ENCODE peak calls at places on chromosomes 11 and 22, in five cellular contexts. J is endothelial cell of umbilical vein, M is suprapubic skin, X is sigmoid colon, U is prostate gland. N is an unnamed sample.

GRCh38 chr22:19479358-19480172 is at the start of gene CDC45:
- DNase-seq in J (peak), M (peak), U (peak), X (peak), N (peak)

GRCh38 chr11:134374171-134374570 is 37.9 kb downstream of the B3GAT1 start:
- DNase-seq in U (no peak), M (peak), X (peak), J (no peak), N (no peak)

GRCh38 chr11:68120212-68121066 is 749 bp downstream of the CHKA start:
- DNase-seq in U (peak), J (peak), M (peak), X (peak), N (no peak)

GRCh38 chr11:13685461-13686108 is 17.1 kb downstream of the FAR1 start:
- DNase-seq in X (no peak), U (no peak), M (no peak), J (peak), N (no peak)

GRCh38 chr22:27130949-27131745 is 473.8 kb downstream of the MIAT start:
- DNase-seq in X (no peak), J (peak), U (no peak), M (no peak), N (no peak)

GRCh38 chr11:118176400-118177134 is at the start of gene SCN2B:
- DNase-seq in U (no peak), M (no peak), J (no peak), X (no peak), N (no peak)

GRCh38 chr11:116857316-116857715 is 19.9 kb upstream of the APOA1 start:
- DNase-seq in M (no peak), U (no peak), J (no peak), X (no peak), N (no peak)

GRCh38 chr11:86193297-86194095 is 51.1 kb upstream of the EED start:
- DNase-seq in U (peak), M (peak), J (peak), X (peak), N (peak)

GRCh38 chr22:31148953-31149627 is 8.8 kb upstream of the PLA2G3 start:
- DNase-seq in U (peak), M (peak), X (peak), J (peak), N (peak)

GRCh38 chr22:26953380-26953807 is 296.0 kb downstream of the MIAT start:
- DNase-seq in M (no peak), U (no peak), J (no peak), X (no peak), N (no peak)

GRCh38 chr11:18523079-18523478 is 3.7 kb downstream of the TSG101 start:
- DNase-seq in X (no peak), M (no peak), J (no peak), U (no peak), N (no peak)

GRCh38 chr11:88300888-88301477 is 36.6 kb downstream of the CTSC start:
- DNase-seq in J (no peak), U (no peak), X (no peak), M (no peak), N (no peak)

GRCh38 chr11:96486890-96487633 is 97.2 kb downstream of the JRKL start:
- DNase-seq in M (no peak), J (no peak), X (no peak), U (peak), N (peak)

GRCh38 chr11:44566559-44566949 is 1.1 kb downstream of the CD82 start:
- DNase-seq in M (no peak), J (no peak), U (no peak), X (no peak), N (no peak)

GRCh38 chr11:133681901-133682300 is 149.6 kb upstream of the OPCML start:
- DNase-seq in M (no peak), J (no peak), U (no peak), X (no peak), N (no peak)

GRCh38 chr11:34327804-34328631 is 29.8 kb downstream of the ABTB2 start:
- DNase-seq in X (peak), U (no peak), J (no peak), M (no peak), N (no peak)

GRCh38 chr11:113261709-113262475 is 52.5 kb upstream of the TTC12 start:
- DNase-seq in U (no peak), J (no peak), M (no peak), X (no peak), N (no peak)

GRCh38 chr11:121717296-121717695 is 264.5 kb upstream of the SORL1-AS1 start:
- DNase-seq in X (no peak), J (no peak), U (no peak), M (no peak), N (no peak)

GRCh38 chr11:96279018-96279417 is 64.0 kb downstream of the MAML2 start:
- DNase-seq in X (no peak), J (no peak), M (no peak), U (no peak), N (no peak)

GRCh38 chr11:10575999-10576398 is 7.5 kb upstream of the LYVE1 start:
- DNase-seq in X (no peak), M (no peak), U (no peak), J (no peak), N (no peak)

GRCh38 chr11:2114430-2115241 is 24.6 kb downstream of the IGF2 start:
- DNase-seq in X (no peak), U (no peak), J (no peak), M (no peak), N (no peak)

GRCh38 chr22:28051787-28052356 is 132.8 kb upstream of the PITPNB start:
- DNase-seq in U (peak), J (peak), M (no peak), X (peak), N (peak)

GRCh38 chr22:44743804-44744211 is 8.6 kb upstream of the ARHGAP8 start:
- DNase-seq in M (no peak), X (no peak), J (no peak), U (no peak), N (no peak)

GRCh38 chr22:44584256-44584902 is 86.3 kb upstream of the RTL6 start:
- DNase-seq in U (no peak), X (peak), M (peak), J (no peak), N (no peak)

GRCh38 chr11:23079382-23079813 is 219.1 kb upstream of the CCDC179 start:
- DNase-seq in M (no peak), J (no peak), U (no peak), X (no peak), N (no peak)

GRCh38 chr11:130580372-130580771 is 131.9 kb downstream of the ADAMTS15 start:
- DNase-seq in J (peak), U (no peak), X (no peak), M (no peak), N (no peak)

GRCh38 chr11:6321961-6322362 is 1.7 kb upstream of the CAVIN3 start:
- DNase-seq in J (peak), U (no peak), X (no peak), M (no peak), N (no peak)

GRCh38 chr22:25153961-25154685 is 45.5 kb upstream of the CRYBB3 start:
- DNase-seq in J (peak), U (peak), X (peak), M (peak), N (peak)

GRCh38 chr22:38262051-38262795 is 10.6 kb downstream of the TMEM184B start:
- DNase-seq in J (peak), X (peak), U (peak), M (no peak), N (peak)

GRCh38 chr11:2825886-2826678 is 59.5 kb downstream of the CDKN1C start:
- DNase-seq in M (peak), J (peak), U (peak), X (peak), N (no peak)

GRCh38 chr11:57476883-57477506 is 16.7 kb downstream of the RTN4RL2 start:
- DNase-seq in J (no peak), M (no peak), U (no peak), X (no peak), N (peak)

GRCh38 chr11:67055812-67056211 is 835 bp upstream of the RHOD start:
- DNase-seq in X (no peak), M (no peak), J (no peak), U (no peak), N (peak)

GRCh38 chr11:66328036-66328306 is 8.3 kb downstream of the RIN1 start:
- DNase-seq in U (no peak), J (no peak), M (peak), X (no peak), N (no peak)

GRCh38 chr22:28759861-28760560 is 12.5 kb upstream of the CCDC117 start:
- DNase-seq in U (no peak), J (no peak), X (no peak), M (no peak), N (no peak)

GRCh38 chr11:59182457-59183151 is 10.7 kb downstream of the DTX4 start:
- DNase-seq in U (no peak), M (no peak), X (no peak), J (no peak), N (peak)

DNA sequence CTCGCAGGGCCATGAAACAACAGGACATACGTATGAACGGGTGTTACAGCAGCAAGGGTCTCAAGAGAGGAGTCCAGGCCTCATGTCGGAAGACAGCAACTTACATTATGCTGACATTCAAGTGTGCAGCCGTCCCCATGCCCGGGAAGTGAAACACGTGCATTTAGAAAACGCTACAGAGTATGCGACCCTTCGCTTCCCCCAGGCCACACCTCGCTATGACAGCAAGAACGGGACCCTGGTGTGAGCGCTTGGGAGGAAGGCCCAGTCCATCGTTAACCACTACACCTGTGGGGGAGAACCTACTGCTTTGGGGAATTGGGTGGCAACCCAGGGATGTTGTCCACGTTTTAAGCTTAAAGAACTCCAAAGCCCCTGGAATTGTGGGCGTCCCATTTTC is 7.2 kb downstream of the C11orf52 start:
- DNase-seq in M (no peak), U (no peak), J (no peak), X (peak), N (no peak)
- TF ChIP-seq POLR2AphosphoS5 in M (no peak), U (no peak), J (no peak), X (no peak), N (no peak)

GRCh38 chr11:75474878-75475766 is 42.1 kb upstream of the KLHL35 start:
- DNase-seq in U (no peak), M (no peak), J (no peak), X (no peak), N (peak)
- H3K27ac ChIP-seq in U (no peak), M (no peak), J (no peak), X (no peak), N (peak)

GRCh38 chr22:46684706-46685105 is 53.3 kb downstream of the CERK start:
- DNase-seq in J (no peak), M (no peak), X (no peak), U (no peak), N (peak)
- TF ChIP-seq POLR2AphosphoS5 in J (no peak), M (no peak), X (no peak), U (no peak), N (no peak)

GRCh38 chr11:107856981-107857517 is 1.5 kb downstream of the SLC35F2 start:
- DNase-seq in J (no peak), U (no peak), X (no peak), M (no peak), N (no peak)
- H3K27ac ChIP-seq in J (no peak), U (peak), X (peak), M (peak), N (peak)

GRCh38 chr11:75721852-75722668 is 4.4 kb downstream of the MOGAT2 start:
- DNase-seq in J (no peak), X (no peak), U (no peak), M (no peak), N (no peak)
- TF ChIP-seq POLR2AphosphoS5 in J (no peak), X (no peak), U (peak), M (no peak), N (no peak)

GRCh38 chr11:82995754-82996398 is 75.8 kb downstream of the RAB30 start:
- DNase-seq in M (no peak), U (no peak), X (no peak), J (no peak), N (no peak)
- H3K27ac ChIP-seq in M (peak), U (peak), X (peak), J (no peak), N (peak)